ENCODE peak calls at places on chromosome 17, in seven cellular contexts. F is heart right ventricle, G is GM12891, Z is AG09319, C is head of caudate nucleus, Y is SW480, R is NCI-H2029. S is an unnamed sample.

GRCh38 chr17:32356750-32357149 is 6.8 kb downstream of the ZNF207 start:
- DNase-seq in Y (no peak), C (no peak), Z (no peak), F (no peak), R (no peak), G (no peak), S (no peak)

GRCh38 chr17:40069751-40070643 is 7.2 kb downstream of the THRA start:
- DNase-seq in G (no peak), Z (no peak), R (peak), Y (peak), C (peak), F (peak), S (no peak)

GRCh38 chr17:81312624-81313325 is 17.7 kb upstream of the SLC38A10 start:
- DNase-seq in F (no peak), Y (no peak), C (no peak), R (no peak), Z (no peak), G (no peak), S (no peak)

GRCh38 chr17:50689956-50690886 is 17.5 kb downstream of the ANKRD40 start:
- DNase-seq in R (no peak), Y (no peak), F (no peak), Z (no peak), C (no peak), G (no peak), S (no peak)

GRCh38 chr17:57394375-57394774 is 138.1 kb downstream of the MSI2 start:
- DNase-seq in C (no peak), Z (no peak), R (no peak), G (no peak), Y (no peak), F (no peak), S (no peak)

GRCh38 chr17:45672301-45672700 is 111.8 kb upstream of the CRHR1 start:
- DNase-seq in R (peak), F (no peak), Y (no peak), C (no peak), Z (no peak), G (no peak), S (no peak)

GRCh38 chr17:40124279-40125141 is 2.7 kb downstream of the MSL1 start:
- DNase-seq in G (no peak), C (no peak), F (no peak), Y (no peak), R (peak), Z (no peak), S (no peak)

GRCh38 chr17:79340771-79341528 is 266.3 kb downstream of the ENGASE start:
- DNase-seq in Z (peak), Y (no peak), F (no peak), R (no peak), G (peak), C (no peak), S (no peak)

GRCh38 chr17:47286198-47286914 is 32.7 kb downstream of the ITGB3 start:
- DNase-seq in Z (no peak), Y (no peak), G (no peak), R (no peak), C (no peak), F (no peak), S (no peak)

GRCh38 chr17:52106070-52106469 is 52.4 kb downstream of the CA10 start:
- DNase-seq in Y (no peak), R (no peak), F (no peak), Z (no peak), G (no peak), C (no peak), S (no peak)

GRCh38 chr17:82865996-82866395 is 26.2 kb upstream of the ZNF750 start:
- DNase-seq in Z (no peak), R (no peak), F (no peak), Y (no peak), G (no peak), C (no peak), S (no peak)

GRCh38 chr17:20189322-20189721 is 180.2 kb downstream of the SPECC1 start:
- DNase-seq in Y (peak), C (peak), R (no peak), Z (no peak), F (no peak), G (no peak), S (no peak)

GRCh38 chr17:19264681-19265080 is 27.5 kb downstream of the EPN2 start:
- DNase-seq in R (no peak), Y (no peak), G (no peak), F (no peak), C (peak), Z (no peak), S (no peak)

GRCh38 chr17:41163828-41164227 is 3.3 kb upstream of the KRTAP4-4 start:
- DNase-seq in G (no peak), Y (no peak), Z (no peak), R (no peak), F (no peak), C (no peak), S (no peak)

GRCh38 chr17:82079001-82079677 is 13.5 kb upstream of the DUS1L start:
- DNase-seq in C (no peak), R (no peak), G (no peak), F (no peak), Y (no peak), Z (no peak), S (no peak)

GRCh38 chr17:30376621-30377452 is 1.9 kb upstream of the CPD start:
- DNase-seq in Y (peak), C (peak), F (peak), R (peak), G (no peak), Z (peak), S (peak)

GRCh38 chr17:42097691-42098661 is at the start of gene ZNF385C:
- DNase-seq in C (no peak), R (no peak), G (peak), F (no peak), Z (no peak), Y (no peak), S (no peak)

GRCh38 chr17:44556854-44557606 is at the start of gene FZD2:
- DNase-seq in R (peak), Y (peak), Z (peak), C (peak), F (peak), G (peak), S (peak)

GRCh38 chr17:46818319-46818928 is at the start of gene WNT3:
- DNase-seq in C (peak), F (no peak), R (peak), Z (no peak), G (peak), Y (no peak), S (peak)

GRCh38 chr17:38705803-38706624 is 941 bp downstream of the MLLT6 start:
- DNase-seq in Y (peak), F (peak), R (peak), Z (no peak), C (peak), G (no peak), S (no peak)

GRCh38 chr17:63611354-63611753 is 10.7 kb downstream of the TACO1 start:
- DNase-seq in Y (no peak), Z (no peak), G (no peak), R (no peak), F (no peak), C (no peak), S (no peak)

GRCh38 chr17:29179232-29180036 is 764 bp downstream of the MYO18A start:
- DNase-seq in G (no peak), C (no peak), Z (no peak), Y (peak), R (no peak), F (peak), S (no peak)

GRCh38 chr17:51150932-51151331 is 2.4 kb upstream of the NME1 start:
- DNase-seq in F (no peak), G (no peak), Z (no peak), Y (no peak), R (no peak), C (no peak), S (no peak)

GRCh38 chr17:40074175-40074512 is 11.4 kb downstream of the THRA start:
- DNase-seq in Y (no peak), C (no peak), R (no peak), G (no peak), Z (no peak), F (peak), S (no peak)

GRCh38 chr17:2933606-2934005 is 129.8 kb downstream of the OR1D5 start:
- DNase-seq in R (no peak), Y (no peak), F (no peak), G (no peak), Z (no peak), C (no peak), S (no peak)

GRCh38 chr17:7043195-7043543 is 723 bp downstream of the SLC16A11 start:
- DNase-seq in Z (no peak), G (no peak), Y (no peak), F (no peak), R (no peak), C (no peak), S (no peak)

GRCh38 chr17:50660042-50660886 is 25.6 kb downstream of the ABCC3 start:
- DNase-seq in C (no peak), G (no peak), R (peak), Y (no peak), Z (no peak), F (no peak), S (no peak)

GRCh38 chr17:50059256-50059655 is 3.3 kb downstream of the ITGA3 start:
- DNase-seq in R (peak), Y (no peak), C (no peak), Z (no peak), G (no peak), F (no peak), S (no peak)

GRCh38 chr17:13833921-13834320 is 232.2 kb upstream of the HS3ST3A1 start:
- DNase-seq in C (no peak), F (no peak), Z (no peak), G (no peak), Y (no peak), R (no peak), S (no peak)

GRCh38 chr17:40615989-40616476 is 31.6 kb downstream of the SMARCE1 start:
- DNase-seq in R (no peak), F (no peak), Y (no peak), Z (no peak), C (no peak), G (no peak), S (no peak)